ENCODE peak calls at places on chromosomes 7 and 10, in six cellular contexts. V is PC-3, H is fibroblast of lung, A is kidney, D is GM23248, W is adipocyte. G is an unnamed sample.

GRCh38 chr7:149321978-149322541 is 60.1 kb downstream of the ZNF783 start:
- DNase-seq in V (no peak), H (peak), D (peak), A (no peak), W (peak), G (no peak)

GRCh38 chr10:91540714-91541113 is 92.2 kb downstream of the PPP1R3C start:
- DNase-seq in H (no peak), W (no peak), V (peak), D (peak), A (no peak), G (peak)

GRCh38 chr7:16098585-16099179 is 322.7 kb downstream of the CRPPA start:
- DNase-seq in D (peak), W (peak), H (peak), A (no peak), V (peak), G (no peak)

GRCh38 chr7:16776053-16776452 is 22.5 kb downstream of the TSPAN13 start:
- DNase-seq in V (no peak), D (no peak), H (no peak), A (no peak), W (no peak), G (no peak)

GRCh38 chr7:95619517-95619916 is 23.2 kb upstream of the PDK4 start:
- DNase-seq in H (no peak), V (no peak), W (no peak), A (no peak), D (no peak), G (no peak)

GRCh38 chr7:124840435-124840834 is 74.8 kb upstream of the GPR37 start:
- DNase-seq in H (peak), W (no peak), D (no peak), V (peak), A (no peak), G (no peak)

GRCh38 chr10:7750222-7750621 is 37.6 kb downstream of the KIN start:
- DNase-seq in H (no peak), A (no peak), V (no peak), D (no peak), W (no peak), G (no peak)

GRCh38 chr7:22660732-22661131 is 66.3 kb upstream of the IL6 start:
- DNase-seq in D (no peak), W (no peak), H (no peak), A (no peak), V (peak), G (no peak)

GRCh38 chr7:100132697-100133137 is 6.0 kb downstream of the MBLAC1 start:
- DNase-seq in A (no peak), W (peak), D (peak), V (peak), H (peak), G (peak)

GRCh38 chr7:133477786-133478185 is 224.9 kb downstream of the EXOC4 start:
- DNase-seq in A (no peak), H (no peak), D (no peak), W (no peak), V (no peak), G (no peak)

GRCh38 chr7:75906991-75907667 is 7.8 kb upstream of the POR start:
- DNase-seq in W (no peak), D (no peak), H (no peak), A (peak), V (no peak), G (no peak)

GRCh38 chr7:100563809-100564400 is 9.8 kb downstream of the SAP25 start:
- DNase-seq in D (peak), H (peak), A (peak), W (peak), V (peak), G (peak)

GRCh38 chr7:100693312-100694195 is 496 bp downstream of the GIGYF1 start:
- DNase-seq in W (peak), D (peak), H (no peak), A (peak), V (no peak), G (no peak)

GRCh38 chr10:111967547-111967946 is 216.0 kb downstream of the GPAM start:
- DNase-seq in W (no peak), A (no peak), H (no peak), D (no peak), V (no peak), G (no peak)

GRCh38 chr10:4073912-4074311 is 288.9 kb upstream of the KLF6 start:
- DNase-seq in D (peak), H (peak), V (no peak), A (peak), W (no peak), G (peak)

GRCh38 chr10:69344591-69345244 is 66.4 kb downstream of the HK1 start:
- DNase-seq in V (no peak), D (no peak), W (no peak), A (no peak), H (no peak), G (no peak)

GRCh38 chr7:143492799-143493568 is 15.3 kb downstream of the TAS2R41 start:
- DNase-seq in W (peak), V (no peak), D (peak), A (no peak), H (no peak), G (no peak)

GRCh38 chr7:44962483-44963251 is 16.1 kb downstream of the MYO1G start:
- DNase-seq in H (no peak), D (peak), A (no peak), W (peak), V (no peak), G (peak)

GRCh38 chr10:130459851-130460490 is 323.8 kb downstream of the GLRX3 start:
- DNase-seq in W (no peak), D (no peak), A (no peak), H (no peak), V (no peak), G (no peak)

GRCh38 chr7:95590387-95591248 is 5.7 kb downstream of the PDK4 start:
- DNase-seq in W (no peak), H (no peak), D (no peak), A (peak), V (no peak), G (no peak)

GRCh38 chr7:44100458-44101303 is 3.5 kb upstream of the AEBP1 start:
- DNase-seq in D (peak), V (no peak), A (peak), W (peak), H (peak), G (no peak)

GRCh38 chr10:132418520-132419416 is 21.8 kb downstream of the PWWP2B start:
- DNase-seq in D (peak), V (peak), H (peak), A (peak), W (no peak), G (no peak)

DNA sequence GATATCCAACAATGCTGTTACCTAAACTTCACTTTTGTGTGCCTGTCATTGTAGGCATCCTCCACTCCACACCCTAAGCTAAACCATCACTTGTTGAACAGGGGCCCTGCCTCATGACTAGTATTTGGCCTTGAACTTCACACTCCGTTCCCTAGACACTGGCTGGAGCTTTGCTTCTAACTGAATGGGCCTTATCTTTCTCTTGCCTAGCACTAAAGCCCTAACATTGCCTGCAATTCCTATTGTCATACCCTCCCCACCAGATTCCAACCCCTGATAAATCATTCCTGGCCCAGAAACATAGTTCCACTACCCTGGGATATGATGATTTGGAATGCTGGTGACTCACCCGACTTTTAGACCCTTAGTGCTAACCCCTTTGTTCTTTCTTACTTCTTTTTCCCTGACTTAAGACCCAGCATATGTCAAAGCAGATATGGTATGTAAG is 24.2 kb upstream of the ITGB8 start:
- DNase-seq in H (no peak), A (no peak), W (no peak), D (no peak), V (no peak), G (no peak)
- H3K9ac ChIP-seq in H (no peak), A (no peak), W (no peak), D (no peak), V (no peak), G (no peak)

DNA sequence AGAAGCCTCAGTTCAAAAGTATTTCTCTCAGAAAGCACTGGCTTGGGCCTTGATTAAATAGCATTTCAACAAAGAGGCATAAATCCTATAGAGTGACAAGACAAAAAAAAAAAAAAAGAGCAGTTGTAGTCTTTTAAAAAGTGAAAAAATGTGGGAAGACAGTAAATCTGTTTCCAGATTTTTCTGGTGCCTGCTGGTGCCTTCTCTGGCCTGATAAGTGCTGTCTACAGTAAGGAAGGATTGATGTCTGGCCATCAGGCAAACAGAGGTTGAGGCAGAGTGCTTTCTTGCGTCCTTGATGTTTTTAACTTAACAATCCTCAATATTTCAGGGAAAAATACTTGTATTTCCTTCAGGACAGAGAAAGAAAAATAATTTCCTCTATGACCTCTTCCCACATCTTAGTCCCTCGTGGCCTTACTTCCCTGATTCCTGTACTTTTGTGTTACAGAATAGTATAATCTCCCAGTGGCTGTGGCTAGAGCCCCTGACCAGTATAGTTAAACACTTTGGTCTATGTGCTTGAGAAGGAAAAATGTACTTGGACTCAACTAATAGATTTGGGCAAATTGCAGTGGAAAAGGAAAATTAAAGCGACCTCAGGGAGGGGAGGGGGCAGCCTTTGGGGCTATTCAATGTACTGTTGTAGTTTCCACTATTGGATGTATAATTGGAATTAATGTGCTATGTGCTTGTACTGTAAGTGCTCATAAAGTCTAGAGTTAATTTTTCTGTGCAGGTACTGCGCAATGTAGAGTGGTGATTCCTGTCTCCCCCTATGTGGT is 300.4 kb downstream of the HGF start:
- DNase-seq in V (no peak), A (no peak), H (no peak), W (no peak), D (no peak), G (no peak)
- H3K9ac ChIP-seq in V (no peak), A (no peak), H (no peak), W (peak), D (no peak), G (no peak)

DNA sequence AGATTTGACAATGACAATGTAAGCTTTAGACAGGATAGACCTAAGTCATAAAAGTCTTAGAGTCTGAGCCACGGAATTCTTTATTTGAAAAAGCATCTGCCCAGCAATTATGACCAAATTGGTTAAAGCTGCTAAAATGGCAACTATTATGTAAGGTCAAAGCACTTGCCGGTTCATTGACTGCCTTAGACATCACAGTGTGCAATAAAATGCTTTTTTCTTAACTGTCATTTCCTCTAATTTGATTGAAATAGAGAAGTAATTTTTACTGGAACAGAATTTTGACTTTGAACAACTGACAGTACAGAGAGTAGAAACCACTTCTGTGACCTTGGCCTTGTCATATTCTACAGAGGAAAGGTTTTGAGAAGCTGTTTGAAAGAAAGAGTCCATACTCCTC is 142.9 kb downstream of the THSD7A start:
- DNase-seq in V (no peak), H (no peak), W (no peak), D (no peak), A (no peak), G (no peak)
- H3K9ac ChIP-seq in V (no peak), H (no peak), W (no peak), D (no peak), A (no peak), G (no peak)

GRCh38 chr10:67863094-67863493 is 21.4 kb upstream of the SIRT1 start:
- DNase-seq in H (no peak), A (no peak), V (no peak), D (no peak), W (no peak), G (no peak)
- H3K9ac ChIP-seq in H (no peak), A (no peak), V (no peak), D (no peak), W (no peak), G (no peak)

DNA sequence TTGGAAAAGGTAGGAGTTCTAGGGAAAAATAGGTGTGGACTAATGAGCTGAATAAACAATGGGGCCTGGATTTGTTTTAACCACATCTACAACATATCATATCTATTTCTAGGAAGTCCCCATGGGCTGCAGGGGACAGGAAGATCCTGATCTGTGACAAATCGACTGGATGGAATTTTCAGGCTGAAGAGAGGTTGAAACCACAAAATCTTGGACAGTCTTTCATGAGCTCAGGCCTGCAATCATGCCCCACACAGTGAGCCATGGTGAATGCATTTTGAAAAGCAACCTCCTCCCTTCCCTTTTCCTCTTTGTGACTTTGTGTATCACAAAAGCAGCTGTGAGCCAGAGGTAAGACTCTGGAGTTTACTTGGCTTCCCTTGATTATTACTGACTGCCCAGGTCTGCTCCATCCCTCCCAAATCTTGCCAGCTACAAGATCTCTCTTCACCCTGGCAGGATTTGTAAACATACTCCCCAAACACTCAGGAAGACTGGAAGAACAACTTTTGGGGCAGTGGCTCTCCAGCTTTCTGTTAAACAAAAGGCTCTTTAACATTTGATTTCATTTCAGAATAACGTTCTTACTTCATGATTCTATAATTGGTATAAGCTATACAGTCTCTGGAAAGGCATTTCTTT is 66.4 kb downstream of the ASAH2B start:
- DNase-seq in W (no peak), H (no peak), A (no peak), V (peak), D (peak), G (no peak)
- H3K9ac ChIP-seq in W (no peak), H (no peak), A (no peak), V (no peak), D (no peak), G (no peak)

GRCh38 chr7:115475774-115476407 is 554.0 kb downstream of the MDFIC start:
- DNase-seq in H (no peak), A (no peak), W (no peak), D (no peak), V (peak), G (no peak)

GRCh38 chr7:115475206-115475605 is 553.3 kb downstream of the MDFIC start:
- DNase-seq in W (no peak), A (no peak), H (no peak), D (no peak), V (no peak), G (no peak)

GRCh38 chr7:115478426-115478825 is 552.1 kb downstream of the TFEC start:
- DNase-seq in A (no peak), W (peak), V (no peak), D (peak), H (no peak), G (no peak)

GRCh38 chr7:115476666-115477065 is 553.9 kb downstream of the TFEC start:
- DNase-seq in V (no peak), A (peak), W (peak), H (no peak), D (peak), G (no peak)

DNA sequence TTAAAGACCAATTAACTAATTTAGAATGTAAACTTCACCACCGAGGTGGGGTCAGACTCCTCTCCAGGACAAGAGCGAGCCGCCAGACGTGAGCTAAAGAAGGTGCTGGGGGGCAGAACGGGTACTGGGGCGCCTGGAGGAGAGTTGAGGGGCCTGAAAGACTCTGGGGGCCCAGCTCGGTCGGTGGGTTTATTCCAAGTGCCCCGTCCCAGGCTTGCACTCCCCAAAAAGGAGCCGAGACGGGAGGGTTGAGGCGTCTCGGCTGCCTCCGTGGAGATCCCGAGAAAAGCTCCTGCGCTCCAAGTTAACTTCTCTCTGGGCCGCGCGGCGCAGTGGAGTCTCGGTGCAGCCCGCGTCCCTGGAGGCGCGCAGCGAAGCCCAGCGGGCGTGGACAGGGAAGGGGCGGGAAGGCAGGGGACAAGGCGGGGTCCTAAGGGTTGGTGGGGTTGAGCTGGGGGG is 553.3 kb downstream of the TFEC start:
- DNase-seq in D (peak), V (no peak), W (peak), A (peak), H (peak), G (no peak)
- H3K9ac ChIP-seq in D (peak), V (no peak), W (peak), A (no peak), H (peak), G (no peak)

DNA sequence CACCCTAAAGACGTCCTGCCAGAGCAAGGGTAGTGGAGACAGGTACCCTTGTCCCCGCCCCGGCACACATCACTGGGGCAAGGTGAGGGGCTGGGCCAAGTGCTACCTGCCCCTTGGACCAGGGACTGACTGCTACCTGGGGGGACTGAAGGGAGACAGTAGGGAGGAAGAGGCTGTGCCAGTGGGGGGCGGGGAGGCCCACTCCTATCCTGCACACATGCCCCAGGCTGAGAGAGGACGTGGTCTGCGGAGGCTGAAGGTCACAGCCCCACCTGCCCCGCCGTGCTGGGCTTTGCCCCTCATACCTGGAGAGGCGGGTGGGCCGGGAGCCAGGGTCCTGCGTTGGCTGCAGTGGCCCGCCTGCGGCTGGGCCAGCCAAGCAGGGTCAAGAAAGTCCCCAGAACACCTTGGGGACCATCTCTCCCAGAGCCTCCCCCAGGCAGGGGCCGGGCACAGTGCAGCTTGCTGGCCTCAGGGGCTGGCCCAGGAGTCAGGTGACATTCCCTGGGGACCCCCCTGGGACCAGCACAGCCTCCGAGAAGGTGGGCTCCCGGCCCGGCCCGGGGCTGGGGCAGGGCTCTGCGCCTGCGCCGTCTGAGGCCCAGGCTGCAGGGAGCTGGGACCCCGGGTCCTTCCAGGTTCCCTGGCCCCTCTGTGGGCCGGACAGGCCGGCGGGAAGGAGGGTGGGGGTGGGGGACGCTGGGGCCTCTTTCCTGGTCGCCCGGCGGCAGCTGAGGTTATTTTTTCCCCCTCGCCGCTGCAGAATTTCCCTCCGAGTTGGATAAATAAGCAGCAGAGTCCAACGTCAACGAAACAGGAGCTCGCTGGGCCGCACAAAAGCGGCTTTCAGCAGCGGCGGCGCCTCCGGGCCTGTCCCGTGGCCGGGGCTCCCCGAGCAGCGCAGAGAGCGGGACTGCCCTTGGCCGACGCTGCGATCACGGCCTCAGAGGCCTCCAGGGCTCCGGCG is 9.8 kb upstream of the FZD9 start:
- DNase-seq in W (peak), V (no peak), H (peak), D (peak), A (no peak), G (no peak)
- H3K9ac ChIP-seq in W (peak), V (no peak), H (no peak), D (peak), A (no peak), G (no peak)

GRCh38 chr10:27564880-27565279 is 60.8 kb downstream of the RAB18 start:
- DNase-seq in A (no peak), W (no peak), H (no peak), D (no peak), V (no peak), G (no peak)
- H3K9ac ChIP-seq in A (no peak), W (no peak), H (no peak), D (no peak), V (no peak), G (no peak)

GRCh38 chr10:121949052-121949451 is 21.2 kb upstream of the ATE1 start:
- DNase-seq in D (no peak), V (no peak), A (no peak), H (no peak), W (peak), G (no peak)

GRCh38 chr10:121947931-121948330 is 20.1 kb upstream of the ATE1 start:
- DNase-seq in D (no peak), W (no peak), A (no peak), V (no peak), H (no peak), G (no peak)

GRCh38 chr10:121952226-121952625 is 22.8 kb downstream of the NSMCE4A start:
- DNase-seq in H (peak), V (no peak), A (no peak), D (peak), W (no peak), G (no peak)

GRCh38 chr10:121949473-121949872 is 21.6 kb upstream of the ATE1 start:
- DNase-seq in W (no peak), D (no peak), H (no peak), V (no peak), A (no peak), G (no peak)
- H3K9ac ChIP-seq in W (no peak), D (no peak), H (no peak), V (no peak), A (no peak), G (no peak)

G was measured in mammary epithelial cell.